ENCODE peak calls at places on chromosomes 4 and X, in five cellular contexts. T is cardiac muscle cell, B is GM23338, Q is heart left ventricle, U is prostate gland. C is an unnamed sample. For H3K36me3, the result is how much of the 10 kb centered on the place peaks cover.

GRCh38 chr4:2806392-2807355 is 13.8 kb downstream of the SH3BP2 start:
- DNase-seq in B (no peak), Q (peak), T (peak), U (peak), C (no peak)

GRCh38 chr4:76791479-76791878 is 106.5 kb downstream of the SOWAHB start:
- DNase-seq in Q (no peak), T (no peak), B (no peak), U (no peak), C (no peak)

GRCh38 chr4:115187136-115187535 is 73.7 kb upstream of the NDST4 start:
- DNase-seq in B (no peak), Q (no peak), U (no peak), T (no peak), C (no peak)

GRCh38 chr4:25925486-25926201 is 11.6 kb downstream of the SMIM20 start:
- DNase-seq in B (peak), T (peak), U (no peak), Q (peak), C (peak)

GRCh38 chrX:153646620-153647373 is at the start of gene DUSP9:
- DNase-seq in Q (no peak), U (no peak), T (peak), B (peak), C (peak)

GRCh38 chr4:84971319-84971932 is 4.9 kb upstream of the WDFY3 start:
- DNase-seq in Q (no peak), U (no peak), T (peak), B (peak), C (no peak)

GRCh38 chr4:123418486-123418931 is 21.9 kb downstream of the SPRY1 start:
- DNase-seq in T (peak), B (peak), Q (no peak), U (peak), C (no peak)

GRCh38 chr4:87502580-87503238 is 26.5 kb downstream of the SPARCL1 start:
- DNase-seq in B (no peak), T (peak), U (peak), Q (no peak), C (no peak)

GRCh38 chr4:174120446-174121142 is 162.9 kb downstream of the FBXO8 start:
- DNase-seq in T (peak), B (peak), Q (peak), U (no peak), C (peak)

GRCh38 chrX:23935116-23935515 is 27.3 kb downstream of the CXorf58 start:
- DNase-seq in Q (no peak), T (peak), U (no peak), B (no peak), C (no peak)
- TF ChIP-seq CTCF in Q (no peak), T (no peak), U (no peak), B (no peak), C (no peak)

GRCh38 chrX:110315541-110315940 is 2.3 kb downstream of the AMMECR1 start:
- DNase-seq in U (no peak), Q (no peak), T (peak), B (no peak), C (no peak)
- H3K4me3 ChIP-seq in U (no peak), Q (no peak), T (no peak), B (peak), C (no peak)

GRCh38 chr4:120466429-120466828 is 399.8 kb upstream of the MAD2L1 start:
- DNase-seq in B (peak), Q (no peak), T (no peak), U (no peak), C (no peak)
- H3K36me3 ChIP-seq in B (under half), Q (under half), T (under half), U (under half), C (under half)

GRCh38 chr4:185344743-185345538 is 50.8 kb downstream of the LRP2BP start:
- DNase-seq in U (no peak), Q (no peak), T (no peak), B (no peak), C (no peak)
- TF ChIP-seq CTCF in U (no peak), Q (no peak), T (no peak), B (no peak), C (no peak)

DNA sequence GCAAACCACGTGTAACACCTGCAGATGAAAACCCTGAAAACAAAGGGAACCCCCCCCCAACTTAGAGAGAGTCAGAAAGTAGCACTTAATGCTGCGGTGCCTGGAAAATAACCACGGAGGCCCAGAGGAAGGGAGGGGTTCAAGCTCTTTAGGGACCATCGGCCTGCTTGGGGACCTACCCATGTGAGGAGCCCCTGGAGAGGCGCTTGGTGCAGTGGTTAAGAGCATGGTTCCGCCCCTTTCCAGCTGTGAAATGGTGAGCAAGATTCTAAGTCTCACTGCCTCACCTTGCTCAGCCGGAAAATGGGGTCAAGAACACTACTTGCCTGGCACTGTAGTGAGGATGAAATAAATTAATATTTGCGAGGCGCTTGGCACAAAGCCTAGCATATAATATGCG is 13.8 kb downstream of the SLC25A5 start:
- DNase-seq in Q (no peak), U (no peak), B (no peak), T (no peak), C (no peak)
- H3K4me3 ChIP-seq in Q (peak), U (peak), B (peak), T (peak), C (no peak)

GRCh38 chr4:156763511-156763910 is 208.1 kb downstream of the PDGFC start:
- DNase-seq in B (no peak), Q (no peak), T (peak), U (no peak), C (no peak)
- H3K36me3 ChIP-seq in B (under half), Q (under half), T (under half), U (under half), C (under half)

GRCh38 chr4:168521736-168522135 is 24.9 kb downstream of the PALLD start:
- DNase-seq in B (no peak), Q (no peak), T (no peak), U (no peak), C (no peak)
- TF ChIP-seq CTCF in B (no peak), Q (no peak), T (no peak), U (no peak), C (no peak)

DNA sequence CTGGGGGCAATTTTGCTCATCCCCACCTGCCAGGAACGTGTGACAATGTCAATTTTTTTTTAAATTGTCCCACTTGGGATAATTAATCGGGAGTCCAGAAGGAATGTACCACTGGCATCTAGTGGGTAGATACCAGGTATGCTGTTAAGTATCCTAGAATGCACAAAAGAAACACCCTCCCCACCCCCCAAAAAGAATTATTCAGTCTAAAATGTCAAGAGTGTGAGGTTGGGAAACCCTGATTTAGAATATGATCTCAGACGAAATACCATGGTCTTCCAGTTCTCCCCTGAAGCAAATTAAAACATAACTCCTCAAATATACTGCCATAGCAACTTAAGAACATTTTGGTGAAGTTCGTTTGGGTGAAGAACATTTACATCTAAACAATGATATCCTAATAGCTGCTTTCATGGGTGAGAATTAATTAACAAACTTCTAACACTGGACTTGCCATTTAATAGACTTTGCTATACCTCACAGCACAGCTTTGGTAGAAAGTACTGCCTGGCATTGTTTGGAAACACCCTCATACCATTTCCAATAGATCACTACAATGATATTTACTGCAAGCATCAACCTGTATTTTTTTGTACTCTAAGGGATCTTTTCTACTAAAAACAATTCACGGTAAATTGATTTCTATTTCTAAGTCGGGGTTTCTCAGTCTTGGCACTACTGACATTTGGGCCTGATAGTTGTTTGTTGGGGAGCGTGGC is 36.5 kb downstream of the SH3RF1 start:
- DNase-seq in U (no peak), B (no peak), T (no peak), Q (no peak), C (no peak)
- H3K4me3 ChIP-seq in U (no peak), B (no peak), T (no peak), Q (no peak), C (no peak)

DNA sequence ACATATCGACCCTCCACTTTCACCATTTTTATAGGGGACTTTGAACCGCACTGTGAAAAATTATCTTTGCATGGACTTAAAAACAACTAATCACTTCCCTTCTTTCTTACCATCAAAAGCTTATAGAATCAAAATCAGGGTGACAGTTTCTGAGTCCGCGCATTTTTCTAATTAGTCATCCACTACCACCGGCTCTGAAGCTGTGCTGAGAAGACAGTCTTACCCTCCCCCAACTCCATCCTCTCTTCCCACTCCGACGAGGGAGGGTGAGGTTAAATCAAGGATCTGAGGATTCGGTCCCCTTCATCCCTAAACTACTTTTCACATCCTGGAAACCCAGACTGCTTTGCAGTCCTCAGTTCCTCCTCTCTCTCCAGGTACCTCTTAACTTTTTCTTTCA is 4.2 kb downstream of the DCTD start:
- DNase-seq in Q (no peak), U (no peak), T (no peak), B (no peak), C (no peak)
- H3K36me3 ChIP-seq in Q (under half), U (under half), T (under half), B (under half), C (under half)

GRCh38 chr4:65089666-65090065 is 580.6 kb downstream of the EPHA5 start:
- DNase-seq in B (no peak), Q (no peak), U (no peak), T (peak), C (no peak)
- TF ChIP-seq CTCF in B (peak), Q (no peak), U (no peak), T (no peak), C (peak)